ENCODE peak calls at places on chromosomes 7 and 10, in five cellular contexts. One of them, this sample, is unnamed.

GRCh38 chr7:50399635-50400034 is 50.5 kb downstream of the FIGNL1 start:
- DNase-seq in K562: no peak
- DNase-seq in sigmoid colon: no peak
- DNase-seq in suprapubic skin: no peak
- DNase-seq in HepG2: no peak
- DNase-seq in this sample: no peak

GRCh38 chr10:126309193-126309592 is 79.1 kb downstream of the ADAM12 start:
- DNase-seq in K562: no peak
- DNase-seq in sigmoid colon: no peak
- DNase-seq in suprapubic skin: no peak
- DNase-seq in HepG2: peak; percentile 31
- DNase-seq in this sample: no peak

GRCh38 chr7:12239821-12240220 is 28.7 kb downstream of the TMEM106B start:
- DNase-seq in K562: no peak
- DNase-seq in sigmoid colon: no peak
- DNase-seq in suprapubic skin: no peak
- DNase-seq in HepG2: no peak
- DNase-seq in this sample: no peak

GRCh38 chr7:74059681-74060588 is 23.7 kb upstream of the LIMK1 start:
- DNase-seq in K562: no peak
- DNase-seq in sigmoid colon: no peak
- DNase-seq in suprapubic skin: peak; percentile 89
- DNase-seq in HepG2: no peak
- DNase-seq in this sample: no peak

GRCh38 chr10:88042162-88043100 is 179.0 kb downstream of the PTEN start:
- DNase-seq in K562: no peak
- DNase-seq in sigmoid colon: peak; percentile 65
- DNase-seq in suprapubic skin: no peak
- DNase-seq in HepG2: no peak
- DNase-seq in this sample: peak; percentile 14

GRCh38 chr7:112930787-112931186 is 140.6 kb upstream of the TMEM168 start:
- DNase-seq in K562: no peak
- DNase-seq in sigmoid colon: no peak
- DNase-seq in suprapubic skin: no peak
- DNase-seq in HepG2: peak; percentile 60
- DNase-seq in this sample: no peak

GRCh38 chr10:43645866-43646265 is 2.8 kb downstream of the ZNF32 start:
- DNase-seq in K562: no peak
- DNase-seq in sigmoid colon: no peak
- DNase-seq in suprapubic skin: no peak
- DNase-seq in HepG2: no peak
- DNase-seq in this sample: no peak

GRCh38 chr7:93851536-93851935 is 39.0 kb downstream of the TFPI2 start:
- DNase-seq in K562: no peak
- DNase-seq in sigmoid colon: no peak
- DNase-seq in suprapubic skin: no peak
- DNase-seq in HepG2: no peak
- DNase-seq in this sample: no peak

GRCh38 chr10:131653140-131653539 is 247.7 kb upstream of the PPP2R2D start:
- DNase-seq in K562: no peak
- DNase-seq in sigmoid colon: no peak
- DNase-seq in suprapubic skin: peak; percentile 50
- DNase-seq in HepG2: no peak
- DNase-seq in this sample: no peak

GRCh38 chr10:71770255-71770654 is 3.1 kb downstream of the VSIR start:
- DNase-seq in K562: no peak
- DNase-seq in sigmoid colon: no peak
- DNase-seq in suprapubic skin: no peak
- DNase-seq in HepG2: no peak
- DNase-seq in this sample: no peak

GRCh38 chr10:63005246-63005645 is 127.9 kb upstream of the NRBF2 start:
- DNase-seq in K562: no peak
- DNase-seq in sigmoid colon: no peak
- DNase-seq in suprapubic skin: no peak
- DNase-seq in HepG2: no peak
- DNase-seq in this sample: no peak

GRCh38 chr7:127935847-127936376 is 95.3 kb downstream of the LRRC4 start:
- DNase-seq in K562: no peak
- DNase-seq in sigmoid colon: no peak
- DNase-seq in suprapubic skin: no peak
- DNase-seq in HepG2: no peak
- DNase-seq in this sample: no peak

GRCh38 chr7:101927389-101928306 is 110.2 kb downstream of the CUX1 start:
- DNase-seq in K562: no peak
- DNase-seq in sigmoid colon: peak; percentile 63
- DNase-seq in suprapubic skin: no peak
- DNase-seq in HepG2: no peak
- DNase-seq in this sample: no peak

GRCh38 chr7:11192506-11192905 is 218.8 kb downstream of the PHF14 start:
- DNase-seq in K562: no peak
- DNase-seq in sigmoid colon: no peak
- DNase-seq in suprapubic skin: no peak
- DNase-seq in HepG2: no peak
- DNase-seq in this sample: no peak

GRCh38 chr10:89085153-89085552 is 94.6 kb downstream of the FAS start:
- DNase-seq in K562: no peak
- DNase-seq in sigmoid colon: no peak
- DNase-seq in suprapubic skin: no peak
- DNase-seq in HepG2: no peak
- DNase-seq in this sample: no peak

GRCh38 chr7:97064972-97065587 is 40.4 kb upstream of the DLX5 start:
- DNase-seq in K562: peak; percentile 50
- DNase-seq in sigmoid colon: no peak
- DNase-seq in suprapubic skin: no peak
- DNase-seq in HepG2: peak; percentile 36
- DNase-seq in this sample: peak; percentile 22

GRCh38 chr10:101859530-101859929 is 15.9 kb upstream of the KCNIP2 start:
- DNase-seq in K562: no peak
- DNase-seq in sigmoid colon: no peak
- DNase-seq in suprapubic skin: no peak
- DNase-seq in HepG2: no peak
- DNase-seq in this sample: no peak

GRCh38 chr7:32298403-32299132 is 191.6 kb downstream of the LSM5 start:
- DNase-seq in K562: no peak
- DNase-seq in sigmoid colon: no peak
- DNase-seq in suprapubic skin: no peak
- DNase-seq in HepG2: no peak
- DNase-seq in this sample: no peak

GRCh38 chr10:27223964-27224363 is 16.6 kb downstream of the ACBD5 start:
- DNase-seq in K562: no peak
- DNase-seq in sigmoid colon: no peak
- DNase-seq in suprapubic skin: no peak
- DNase-seq in HepG2: peak; percentile 46
- DNase-seq in this sample: no peak

GRCh38 chr7:118305686-118306085 is 81.2 kb downstream of the ANKRD7 start:
- DNase-seq in K562: no peak
- DNase-seq in sigmoid colon: no peak
- DNase-seq in suprapubic skin: no peak
- DNase-seq in HepG2: no peak
- DNase-seq in this sample: no peak

GRCh38 chr10:127715249-127715648 is 21.7 kb upstream of the FOXI2 start:
- DNase-seq in K562: no peak
- DNase-seq in sigmoid colon: no peak
- DNase-seq in suprapubic skin: no peak
- DNase-seq in HepG2: no peak
- DNase-seq in this sample: no peak

GRCh38 chr10:30447125-30447799 is 13.3 kb downstream of the MAP3K8 start:
- DNase-seq in K562: no peak
- DNase-seq in sigmoid colon: no peak
- DNase-seq in suprapubic skin: no peak
- DNase-seq in HepG2: no peak
- DNase-seq in this sample: no peak

GRCh38 chr10:85643839-85644525 is 722.6 kb downstream of the GRID1 start:
- DNase-seq in K562: no peak
- DNase-seq in sigmoid colon: no peak
- DNase-seq in suprapubic skin: no peak
- DNase-seq in HepG2: peak; percentile 29
- DNase-seq in this sample: no peak

DNA sequence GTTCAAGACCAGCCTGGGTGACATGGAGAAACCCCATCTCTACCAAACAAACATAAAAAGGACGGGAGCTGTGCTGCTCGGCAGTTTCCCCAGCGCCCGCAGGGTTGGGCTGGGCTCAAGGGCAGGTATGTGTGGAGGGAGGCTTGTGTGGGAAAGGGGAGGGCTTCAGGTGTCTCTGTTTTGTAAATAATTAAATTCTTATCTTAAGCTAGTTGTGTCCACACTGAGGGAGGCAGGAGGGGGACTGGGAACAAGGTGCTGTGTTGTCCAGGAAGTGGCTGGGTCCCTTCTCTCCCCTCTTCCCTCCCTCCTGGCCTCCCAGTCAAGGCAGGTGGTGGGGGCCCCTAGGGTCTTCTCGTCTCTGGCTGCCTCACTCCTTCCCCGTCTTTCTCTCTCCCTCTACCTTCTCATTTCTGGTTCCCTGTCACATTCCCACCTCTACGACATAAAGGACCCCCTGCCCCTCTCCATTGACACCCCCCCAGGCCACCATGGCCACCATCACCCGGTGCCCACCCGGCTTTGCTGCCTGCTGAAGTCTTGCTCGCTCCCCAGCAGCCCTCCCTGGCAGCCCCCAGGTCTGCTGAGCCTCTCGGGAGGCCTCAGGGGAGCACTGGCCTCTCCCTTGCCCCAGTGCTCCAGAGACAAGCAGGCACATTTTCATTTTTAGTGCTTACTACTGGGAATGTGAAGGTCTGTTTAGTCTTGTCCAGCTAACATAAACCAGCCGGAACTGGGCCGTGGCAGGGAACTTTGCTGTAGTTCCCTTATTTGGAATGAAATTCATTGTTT is 19.3 kb downstream of the NEURL1 start:
- DNase-seq in K562: no peak
- DNase-seq in sigmoid colon: no peak
- DNase-seq in suprapubic skin: no peak
- DNase-seq in HepG2: peak; percentile 56
- DNase-seq in this sample: no peak
- TF ChIP-seq POLR2AphosphoS5 in K562: no peak
- TF ChIP-seq POLR2AphosphoS5 in sigmoid colon: peak; percentile 86
- TF ChIP-seq POLR2AphosphoS5 in suprapubic skin: no peak
- TF ChIP-seq POLR2AphosphoS5 in HepG2: no peak
- TF ChIP-seq POLR2AphosphoS5 in this sample: no peak

DNA sequence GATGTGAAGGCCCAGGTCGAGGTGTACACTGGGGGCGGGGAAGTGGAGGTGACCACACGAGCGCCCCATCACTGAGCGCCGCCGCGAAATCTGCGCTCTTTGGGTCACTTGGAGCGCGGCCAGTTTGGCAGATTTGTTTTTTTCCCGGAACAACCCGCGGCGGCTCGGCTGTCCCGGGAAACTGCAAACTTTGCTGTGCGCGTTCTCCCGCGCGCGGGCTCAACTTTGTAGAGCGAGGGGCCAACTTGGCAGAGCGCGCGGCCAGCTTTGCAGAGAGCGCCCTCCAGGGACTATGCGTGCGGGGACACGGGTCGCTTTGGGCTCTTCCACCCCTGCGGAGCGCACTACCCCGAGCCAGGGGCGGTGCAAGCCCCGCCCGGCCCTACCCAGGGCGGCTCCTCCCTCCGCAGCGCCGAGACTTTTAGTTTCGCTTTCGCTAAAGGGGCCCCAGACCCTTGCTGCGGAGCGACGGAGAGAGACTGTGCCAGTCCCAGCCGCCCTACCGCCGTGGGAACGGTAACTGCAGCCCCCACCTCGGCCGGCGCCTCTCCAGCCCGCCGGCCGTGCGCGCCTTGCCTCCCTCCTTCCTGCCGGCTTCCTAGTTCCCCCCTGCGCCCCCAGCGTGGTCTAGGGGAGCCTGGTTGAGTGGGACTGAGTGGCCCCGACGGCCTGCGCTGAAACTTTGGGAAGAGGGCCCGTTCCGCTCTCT is at the start of gene CASP7:
- DNase-seq in K562: peak; percentile 62
- DNase-seq in sigmoid colon: peak; percentile 90
- DNase-seq in suprapubic skin: peak; percentile 83
- DNase-seq in HepG2: peak; percentile 83
- DNase-seq in this sample: peak; percentile 32
- TF ChIP-seq POLR2AphosphoS5 in K562: no peak
- TF ChIP-seq POLR2AphosphoS5 in sigmoid colon: peak; percentile 80
- TF ChIP-seq POLR2AphosphoS5 in suprapubic skin: no peak
- TF ChIP-seq POLR2AphosphoS5 in HepG2: peak; percentile 52
- TF ChIP-seq POLR2AphosphoS5 in this sample: peak; percentile 67

DNA sequence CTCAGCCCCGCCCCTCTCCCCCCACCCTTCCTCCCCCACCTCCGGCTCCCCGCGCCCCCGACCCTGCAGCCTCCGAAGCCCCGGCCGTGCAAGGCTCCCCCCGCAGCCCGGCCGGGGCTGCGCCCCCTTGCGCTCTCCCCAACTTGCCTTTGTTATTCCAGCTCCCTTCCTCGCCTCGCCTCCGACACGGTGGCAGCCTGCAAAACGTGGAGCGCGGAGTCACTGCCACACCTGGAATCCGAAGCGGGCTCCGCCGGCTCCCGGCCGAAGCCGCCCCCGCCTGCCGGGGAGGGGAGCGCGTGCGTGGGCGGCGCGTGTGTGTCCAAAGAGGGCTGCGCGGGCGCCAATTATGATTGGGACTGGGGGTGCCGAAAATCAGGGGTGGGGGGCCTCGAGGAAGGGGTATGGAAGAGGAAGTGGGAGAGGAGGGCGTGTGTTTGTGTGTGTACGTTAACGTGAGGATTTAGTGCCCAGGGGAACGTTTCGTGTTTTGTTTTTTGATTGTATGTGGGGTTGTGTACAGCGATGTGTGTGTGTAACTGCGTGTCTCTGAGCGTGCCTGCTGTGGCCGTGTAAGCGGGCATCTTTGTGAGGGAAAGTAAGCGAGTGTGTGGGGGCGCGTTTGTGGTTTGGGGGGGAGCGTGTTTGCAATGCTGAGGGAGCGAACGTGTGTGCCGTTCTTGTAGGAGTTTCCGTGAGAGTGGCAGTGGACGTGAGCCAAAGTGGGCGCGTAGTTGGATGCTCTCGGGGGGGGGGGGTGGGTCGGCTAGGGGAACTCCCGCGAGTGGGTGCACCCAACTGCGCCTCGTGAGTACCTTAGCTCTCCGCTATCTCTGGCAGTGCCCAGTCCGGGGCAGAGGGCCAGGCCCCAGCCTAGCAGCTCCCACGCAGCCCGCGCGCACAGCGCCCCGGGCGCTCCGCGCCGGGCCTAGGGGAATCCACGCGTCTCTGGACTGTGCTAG is 1.2 kb upstream of the ZMIZ1 start:
- DNase-seq in K562: peak; percentile 96
- DNase-seq in sigmoid colon: peak; percentile 95
- DNase-seq in suprapubic skin: peak; percentile 91
- DNase-seq in HepG2: peak; percentile 83
- DNase-seq in this sample: no peak
- TF ChIP-seq POLR2AphosphoS5 in K562: no peak
- TF ChIP-seq POLR2AphosphoS5 in sigmoid colon: peak; percentile 65
- TF ChIP-seq POLR2AphosphoS5 in suprapubic skin: peak; percentile 82
- TF ChIP-seq POLR2AphosphoS5 in HepG2: no peak
- TF ChIP-seq POLR2AphosphoS5 in this sample: no peak

DNA sequence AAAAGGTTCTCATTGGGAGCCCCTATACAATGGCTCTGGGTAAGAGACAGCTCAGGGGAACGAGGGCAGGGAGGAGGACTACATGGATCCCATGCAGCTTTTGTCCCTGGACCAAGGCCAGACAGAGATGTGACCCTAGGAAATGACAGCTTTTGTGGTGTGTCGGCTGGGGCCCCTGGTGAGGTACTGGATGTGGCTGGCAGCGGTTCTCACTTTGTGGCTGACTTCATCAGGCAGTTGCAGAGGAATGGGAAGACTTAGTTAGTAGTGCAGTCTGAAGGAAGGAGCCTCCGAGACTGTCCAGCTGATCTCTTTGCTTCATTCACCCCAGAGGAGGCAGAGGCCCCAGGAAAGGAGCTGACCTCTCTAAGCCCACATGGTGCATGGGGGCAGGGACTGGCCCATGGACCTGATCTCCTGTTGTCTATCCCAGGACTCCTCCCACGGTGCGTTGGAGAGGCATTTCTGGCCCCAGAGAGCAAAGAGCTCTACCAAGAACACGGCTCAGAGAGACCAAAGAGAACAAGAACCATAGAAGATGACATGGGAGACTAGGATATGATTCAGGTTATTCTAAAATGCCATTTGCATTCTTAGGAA is 202.9 kb downstream of the RPS24 start:
- DNase-seq in K562: no peak
- DNase-seq in sigmoid colon: no peak
- DNase-seq in suprapubic skin: no peak
- DNase-seq in HepG2: no peak
- DNase-seq in this sample: no peak
- TF ChIP-seq POLR2AphosphoS5 in K562: no peak
- TF ChIP-seq POLR2AphosphoS5 in sigmoid colon: no peak
- TF ChIP-seq POLR2AphosphoS5 in suprapubic skin: no peak
- TF ChIP-seq POLR2AphosphoS5 in HepG2: no peak
- TF ChIP-seq POLR2AphosphoS5 in this sample: no peak

This sample was measured in SK-N-MC.